ENCODE peak calls at places on chromosomes 3 and 15, in five cellular contexts. I is heart right ventricle, E is hypothalamus, W is K562, X is AG04450. V is an unnamed sample.

GRCh38 chr3:134029734-134030381 is at the start of gene SLCO2A1:
- DNase-seq in I (peak; percentile 29), E (no peak), W (no peak), X (no peak), V (no peak)

GRCh38 chr3:147392083-147392916 is 14.0 kb downstream of the ZIC4 start:
- DNase-seq in I (no peak), E (peak; percentile 62), W (no peak), X (no peak), V (no peak)

GRCh38 chr15:60591491-60592385 is 112.8 kb upstream of the ICE2 start:
- DNase-seq in I (peak; percentile 60), E (peak; percentile 76), W (no peak), X (no peak), V (peak; percentile 69)

GRCh38 chr3:182136008-182136910 is 424.5 kb downstream of the SOX2 start:
- DNase-seq in I (no peak), E (no peak), W (no peak), X (no peak), V (no peak)

GRCh38 chr3:99663981-99664380 is 25.6 kb downstream of the COL8A1 start:
- DNase-seq in I (no peak), E (no peak), W (no peak), X (no peak), V (no peak)

GRCh38 chr3:188881954-188882641 is 289.7 kb upstream of the TPRG1 start:
- DNase-seq in I (no peak), E (no peak), W (no peak), X (peak; percentile 66), V (no peak)

GRCh38 chr3:13548696-13549512 is at the start of gene FBLN2:
- DNase-seq in I (peak; percentile 72), E (no peak), W (peak; percentile 99), X (no peak), V (no peak)

GRCh38 chr15:65940618-65940909 is 71.3 kb downstream of the RAB11A start:
- DNase-seq in I (no peak), E (no peak), W (no peak), X (no peak), V (no peak)

GRCh38 chr3:143145951-143146350 is 26.4 kb downstream of the CHST2 start:
- DNase-seq in I (no peak), E (no peak), W (no peak), X (no peak), V (no peak)

GRCh38 chr3:141243295-141243707 is 11.7 kb downstream of the PXYLP1 start:
- DNase-seq in I (no peak), E (no peak), W (peak; percentile 58), X (no peak), V (no peak)

GRCh38 chr3:126358038-126358815 is 1.0 kb upstream of the KLF15 start:
- DNase-seq in I (no peak), E (no peak), W (no peak), X (no peak), V (no peak)

GRCh38 chr3:50324351-50325144 is 2.0 kb upstream of the HYAL2 start:
- DNase-seq in I (peak; percentile 82), E (peak; percentile 67), W (peak; percentile 40), X (peak; percentile 42), V (peak; percentile 61)

GRCh38 chr15:66196565-66196964 is 57.0 kb downstream of the MEGF11 start:
- DNase-seq in I (no peak), E (no peak), W (no peak), X (no peak), V (no peak)

GRCh38 chr15:41713047-41713446 is 52.8 kb downstream of the MGA start:
- DNase-seq in I (peak; percentile 22), E (peak; percentile 42), W (no peak), X (no peak), V (no peak)

GRCh38 chr3:128949158-128949557 is 44.7 kb downstream of the CFAP92 start:
- DNase-seq in I (no peak), E (no peak), W (no peak), X (no peak), V (no peak)

GRCh38 chr3:53833650-53834049 is 12.6 kb downstream of the CHDH start:
- DNase-seq in I (no peak), E (no peak), W (no peak), X (no peak), V (no peak)

GRCh38 chr15:40776537-40777141 is 6.9 kb downstream of the C15orf62 start:
- DNase-seq in I (no peak), E (no peak), W (no peak), X (no peak), V (no peak)

GRCh38 chr15:95296626-95297025 is 1033.9 kb upstream of the NR2F2 start:
- DNase-seq in I (no peak), E (no peak), W (no peak), X (no peak), V (no peak)

GRCh38 chr15:69451951-69452701 is 492 bp upstream of the RPLP1 start:
- DNase-seq in I (no peak), E (peak; percentile 38), W (peak; percentile 44), X (no peak), V (no peak)

GRCh38 chr3:172194702-172195392 is 155.5 kb downstream of the FNDC3B start:
- DNase-seq in I (no peak), E (no peak), W (no peak), X (no peak), V (no peak)

GRCh38 chr3:194379651-194380050 is 10.1 kb upstream of the LRRC15 start:
- DNase-seq in I (no peak), E (no peak), W (no peak), X (no peak), V (no peak)

GRCh38 chr15:59199775-59200465 is 6.7 kb upstream of the LDHAL6B start:
- DNase-seq in I (no peak), E (no peak), W (no peak), X (no peak), V (no peak)

GRCh38 chr3:170003881-170004356 is 33.9 kb upstream of the GPR160 start:
- DNase-seq in I (no peak), E (no peak), W (no peak), X (no peak), V (no peak)

GRCh38 chr3:194951931-194952572 is 266.4 kb downstream of the FAM43A start:
- DNase-seq in I (no peak), E (no peak), W (no peak), X (no peak), V (no peak)

GRCh38 chr15:81612631-81613030 is 238.6 kb upstream of the TMC3 start:
- DNase-seq in I (no peak), E (no peak), W (no peak), X (no peak), V (no peak)